ENCODE peak calls at places on chromosomes 13 and 19, in ten cellular contexts. X is lower leg skin; E is left ventricle myocardium superior; R is glutamatergic neuron; L is effector memory CD4-positive, alpha-beta T cell; P is choroid plexus epithelial cell; S is CD8-positive, alpha-beta memory T cell; A is NCI-H345; I is stimulated activated CD8-positive, alpha-beta memory T cell treated with anti-CD3 and anti-CD28 coated beads, Interleukin-4, amount 100 ng/mL, for 1 hour; K is mesenchymal stem cell. V is an unnamed sample.
A peak's percentile ranks its signal among the peaks of the same experiment; 100 is the strongest.

GRCh38 chr19:30931307-30931706 is 417.9 kb downstream of the TSHZ3 start:
- DNase-seq in X (no peak), E (no peak), R (no peak), L (no peak), P (no peak), S (no peak), A (no peak), I (no peak), K (no peak), V (no peak)

GRCh38 chr13:75195479-75196111 is 286.4 kb downstream of the TBC1D4 start:
- DNase-seq in X (no peak), E (no peak), R (peak; percentile 49), L (no peak), P (peak; percentile 92), S (no peak), A (no peak), I (no peak), K (no peak), V (no peak)

GRCh38 chr19:38389101-38389925 is 816 bp downstream of the SPRED3 start:
- DNase-seq in X (no peak), E (no peak), R (peak; percentile 50), L (no peak), P (peak; percentile 66), S (no peak), A (peak; percentile 72), I (no peak), K (peak; percentile 87), V (no peak)

GRCh38 chr13:104372128-104372527 is 1305.9 kb upstream of the SLC10A2 start:
- DNase-seq in X (no peak), E (no peak), R (no peak), L (no peak), P (no peak), S (no peak), A (no peak), I (no peak), K (no peak), V (no peak)

GRCh38 chr19:45526143-45526542 is 18.9 kb downstream of the VASP start:
- DNase-seq in X (no peak), E (peak; percentile 73), R (peak; percentile 73), L (no peak), P (peak; percentile 65), S (no peak), A (peak; percentile 31), I (no peak), K (peak; percentile 77), V (no peak)

GRCh38 chr19:801030-801860 is 4.0 kb downstream of the PTBP1 start:
- DNase-seq in X (no peak), E (peak; percentile 92), R (no peak), L (no peak), P (no peak), S (no peak), A (no peak), I (no peak), K (no peak), V (no peak)

GRCh38 chr19:29815231-29815630 is 3.4 kb downstream of the CCNE1 start:
- DNase-seq in X (no peak), E (no peak), R (no peak), L (no peak), P (no peak), S (no peak), A (no peak), I (no peak), K (no peak), V (no peak)

GRCh38 chr19:58395979-58396627 is 647 bp downstream of the RNF225 start:
- DNase-seq in X (no peak), E (no peak), R (no peak), L (no peak), P (peak; percentile 17), S (no peak), A (no peak), I (no peak), K (no peak), V (no peak)

GRCh38 chr13:98717256-98717655 is 35.2 kb downstream of the SLC15A1 start:
- DNase-seq in X (no peak), E (no peak), R (no peak), L (no peak), P (no peak), S (no peak), A (no peak), I (no peak), K (no peak), V (no peak)

GRCh38 chr19:18879579-18880373 is 16.2 kb downstream of the CERS1 start:
- DNase-seq in X (no peak), E (no peak), R (no peak), L (peak; percentile 22), P (peak; percentile 15), S (no peak), A (no peak), I (no peak), K (no peak), V (no peak)

GRCh38 chr13:38223093-38223492 is 126.6 kb upstream of the UFM1 start:
- DNase-seq in X (no peak), E (no peak), R (no peak), L (no peak), P (peak; percentile 73), S (no peak), A (no peak), I (no peak), K (peak; percentile 31), V (no peak)

GRCh38 chr13:99721606-99722384 is 220.5 kb downstream of the TM9SF2 start:
- DNase-seq in X (peak; percentile 14), E (no peak), R (no peak), L (no peak), P (peak; percentile 23), S (no peak), A (no peak), I (no peak), K (no peak), V (no peak)

GRCh38 chr13:46606915-46607413 is 54.0 kb downstream of the LRCH1 start:
- DNase-seq in X (no peak), E (no peak), R (no peak), L (no peak), P (no peak), S (no peak), A (no peak), I (no peak), K (no peak), V (no peak)

GRCh38 chr19:18153555-18154134 is 682 bp downstream of the PIK3R2 start:
- DNase-seq in X (no peak), E (no peak), R (no peak), L (no peak), P (no peak), S (peak; percentile 17), A (no peak), I (no peak), K (no peak), V (no peak)

GRCh38 chr13:26837997-26838396 is 77.4 kb upstream of the GPR12 start:
- DNase-seq in X (peak; percentile 85), E (peak; percentile 40), R (no peak), L (no peak), P (no peak), S (no peak), A (no peak), I (no peak), K (no peak), V (no peak)

GRCh38 chr19:46386996-46387712 is 26.2 kb downstream of the CCDC8 start:
- DNase-seq in X (no peak), E (no peak), R (no peak), L (no peak), P (no peak), S (no peak), A (no peak), I (no peak), K (no peak), V (no peak)

GRCh38 chr19:29528350-29528945 is 2.7 kb downstream of the VSTM2B start:
- DNase-seq in X (no peak), E (peak; percentile 75), R (peak; percentile 92), L (no peak), P (peak; percentile 75), S (peak; percentile 12), A (no peak), I (no peak), K (peak; percentile 41), V (no peak)

GRCh38 chr13:112893570-112894422 is 75.2 kb upstream of the MCF2L start:
- DNase-seq in X (no peak), E (peak; percentile 53), R (peak; percentile 76), L (no peak), P (peak; percentile 27), S (peak; percentile 13), A (peak; percentile 85), I (no peak), K (peak; percentile 71), V (no peak)